ENCODE peak calls at places on chromosomes 5 and 9, in six cellular contexts. Y is stimulated activated CD8-positive, alpha-beta memory T cell treated with anti-CD3 and anti-CD28 coated beads, Interleukin-15, amount 100 ng/mL, for 4 hours; V is Daoy; X is posterior vena cava; P is cardiac fibroblast; U is neural crest cell. F is an unnamed sample.

GRCh38 chr9:119986205-119986604 is 593.8 kb downstream of the CDK5RAP2 start:
- DNase-seq in Y (no peak), V (no peak), X (no peak), P (no peak), U (no peak), F (no peak)

GRCh38 chr5:116273458-116274242 is 188.8 kb downstream of the COMMD10 start:
- DNase-seq in Y (no peak), V (no peak), X (no peak), P (peak), U (no peak), F (no peak)

GRCh38 chr9:128166169-128166568 is 6.1 kb downstream of the BBLN start:
- DNase-seq in Y (no peak), V (no peak), X (no peak), P (no peak), U (no peak), F (no peak)

GRCh38 chr9:12993432-12993831 is 218.6 kb downstream of the LURAP1L start:
- DNase-seq in Y (no peak), V (no peak), X (no peak), P (peak), U (no peak), F (no peak)

GRCh38 chr5:64147849-64148441 is 17.7 kb upstream of the RNF180 start:
- DNase-seq in Y (no peak), V (peak), X (peak), P (peak), U (peak), F (no peak)

GRCh38 chr9:115213777-115214428 is 95.9 kb upstream of the TNC start:
- DNase-seq in Y (no peak), V (peak), X (no peak), P (peak), U (no peak), F (no peak)

GRCh38 chr9:134539613-134540012 is 102.0 kb upstream of the COL5A1 start:
- DNase-seq in Y (no peak), V (no peak), X (no peak), P (no peak), U (no peak), F (no peak)

GRCh38 chr9:132443951-132444615 is 34.1 kb downstream of the CFAP77 start:
- DNase-seq in Y (no peak), V (peak), X (no peak), P (no peak), U (no peak), F (no peak)

GRCh38 chr5:4411664-4412063 is 728.5 kb upstream of the ADAMTS16 start:
- DNase-seq in Y (no peak), V (peak), X (no peak), P (no peak), U (no peak), F (no peak)

GRCh38 chr5:57335092-57335491 is 147.5 kb downstream of the ACTBL2 start:
- DNase-seq in Y (no peak), V (peak), X (no peak), P (no peak), U (no peak), F (no peak)

GRCh38 chr9:111484564-111484878 is 338 bp upstream of the ECPAS start:
- DNase-seq in Y (no peak), V (no peak), X (no peak), P (no peak), U (no peak), F (no peak)

GRCh38 chr5:133995903-133996563 is 8.7 kb downstream of the VDAC1 start:
- DNase-seq in Y (no peak), V (no peak), X (peak), P (no peak), U (no peak), F (no peak)

GRCh38 chr9:132210472-132211145 is 48.8 kb downstream of the NTNG2 start:
- DNase-seq in Y (no peak), V (peak), X (no peak), P (no peak), U (no peak), F (no peak)

GRCh38 chr5:56681346-56681745 is 134.0 kb upstream of the MAP3K1 start:
- DNase-seq in Y (no peak), V (peak), X (no peak), P (peak), U (no peak), F (no peak)

GRCh38 chr5:68591850-68592249 is 376.3 kb downstream of the PIK3R1 start:
- DNase-seq in Y (no peak), V (no peak), X (no peak), P (no peak), U (no peak), F (no peak)

GRCh38 chr9:98215821-98216220 is 23.4 kb upstream of the CORO2A start:
- DNase-seq in Y (no peak), V (no peak), X (no peak), P (peak), U (peak), F (no peak)

GRCh38 chr9:135533674-135534073 is 12.3 kb upstream of the OBP2A start:
- DNase-seq in Y (no peak), V (no peak), X (peak), P (no peak), U (no peak), F (no peak)

GRCh38 chr5:95960802-95961616 is 642 bp downstream of the ELL2 start:
- DNase-seq in Y (no peak), V (peak), X (peak), P (peak), U (peak), F (peak)

GRCh38 chr9:113602126-113603119 is 138.9 kb downstream of the RGS3 start:
- DNase-seq in Y (peak), V (peak), X (peak), P (peak), U (no peak), F (no peak)

GRCh38 chr9:124869466-124869985 is 7.6 kb downstream of the ARPC5L start:
- DNase-seq in Y (no peak), V (peak), X (no peak), P (no peak), U (no peak), F (no peak)